ENCODE peak calls at places on chromosomes 4 and X, in four cellular contexts. B is tibial nerve, X is left ventricle myocardium inferior, R is endothelial cell of umbilical vein. S is an unnamed sample.

GRCh38 chr4:169398294-169398693 is 127.5 kb upstream of the SH3RF1 start:
- DNase-seq in B (no peak), X (no peak), R (peak; percentile 90), S (no peak)

GRCh38 chr4:147233-147632 is 22.9 kb downstream of the ZNF718 start:
- DNase-seq in B (no peak), X (no peak), R (no peak), S (no peak)

GRCh38 chr4:3371581-3372001 is 70.2 kb upstream of the HGFAC start:
- DNase-seq in B (no peak), X (no peak), R (no peak), S (no peak)

GRCh38 chr4:20839957-20840356 is 139.7 kb downstream of the PACRGL start:
- DNase-seq in B (no peak), X (no peak), R (peak; percentile 88), S (no peak)

GRCh38 chr4:105878668-105879067 is 16.6 kb upstream of the NPNT start:
- DNase-seq in B (no peak), X (no peak), R (no peak), S (no peak)

GRCh38 chr4:121706595-121707021 is 9.8 kb upstream of the ANXA5 start:
- DNase-seq in B (no peak), X (no peak), R (no peak), S (no peak)

GRCh38 chrX:136189222-136189621 is 41.9 kb downstream of the FHL1 start:
- DNase-seq in B (no peak), X (peak; percentile 44), R (peak; percentile 86), S (peak; percentile 41)

GRCh38 chrX:110415440-110416167 is 57.0 kb downstream of the RTL9 start:
- DNase-seq in B (no peak), X (no peak), R (no peak), S (no peak)

GRCh38 chrX:101682723-101683122 is 23.1 kb upstream of the ARMCX2 start:
- DNase-seq in B (no peak), X (no peak), R (peak; percentile 73), S (no peak)

GRCh38 chrX:149504226-149504914 is 736 bp downstream of the IDS start:
- DNase-seq in B (no peak), X (no peak), R (no peak), S (no peak)

GRCh38 chr4:184448828-184449227 is 25.5 kb downstream of the IRF2 start:
- DNase-seq in B (no peak), X (peak; percentile 52), R (peak; percentile 25), S (no peak)

GRCh38 chr4:166197166-166197565 is 324.1 kb downstream of the TLL1 start:
- DNase-seq in B (no peak), X (no peak), R (no peak), S (no peak)

GRCh38 chr4:123676550-123677229 is 280.1 kb downstream of the SPRY1 start:
- DNase-seq in B (no peak), X (no peak), R (no peak), S (no peak)

GRCh38 chr4:70833701-70834100 is 6.0 kb downstream of the GRSF1 start:
- DNase-seq in B (no peak), X (no peak), R (no peak), S (no peak)

GRCh38 chr4:25771672-25772071 is 91.1 kb downstream of the SEL1L3 start:
- DNase-seq in B (no peak), X (no peak), R (no peak), S (no peak)

GRCh38 chr4:15213415-15213814 is 211.1 kb downstream of the CPEB2 start:
- DNase-seq in B (no peak), X (no peak), R (no peak), S (no peak)

GRCh38 chr4:113849771-113850170 is 88.2 kb upstream of the CAMK2D start:
- DNase-seq in B (peak; percentile 20), X (peak; percentile 37), R (peak; percentile 28), S (peak; percentile 43)

GRCh38 chr4:146224331-146224966 is 10.1 kb downstream of the REELD1 start:
- DNase-seq in B (no peak), X (no peak), R (no peak), S (peak; percentile 22)

GRCh38 chr4:25172964-25173917 is 13.0 kb upstream of the SEPSECS start:
- DNase-seq in B (no peak), X (no peak), R (peak; percentile 91), S (no peak)

GRCh38 chr4:7261174-7261573 is 68.8 kb downstream of the SORCS2 start:
- DNase-seq in B (no peak), X (no peak), R (no peak), S (no peak)

GRCh38 chr4:155442267-155443105 is 65.7 kb upstream of the MAP9 start:
- DNase-seq in B (peak; percentile 78), X (peak; percentile 85), R (peak; percentile 93), S (peak; percentile 87)

GRCh38 chr4:15690020-15690809 is 8.6 kb downstream of the FAM200B start:
- DNase-seq in B (no peak), X (no peak), R (peak; percentile 68), S (peak; percentile 19)

GRCh38 chr4:110306363-110306762 is 107.9 kb upstream of the ELOVL6 start:
- DNase-seq in B (no peak), X (no peak), R (no peak), S (no peak)

GRCh38 chrX:79094075-79094832 is 50.2 kb upstream of the GPR174 start:
- DNase-seq in B (no peak), X (no peak), R (no peak), S (no peak)
- H3K4me1 ChIP-seq in B (no peaks in the 10 kb centered on the region), X (no peaks in the 10 kb centered on the region), R (no peaks in the 10 kb centered on the region), S (no peaks in the 10 kb centered on the region)

DNA sequence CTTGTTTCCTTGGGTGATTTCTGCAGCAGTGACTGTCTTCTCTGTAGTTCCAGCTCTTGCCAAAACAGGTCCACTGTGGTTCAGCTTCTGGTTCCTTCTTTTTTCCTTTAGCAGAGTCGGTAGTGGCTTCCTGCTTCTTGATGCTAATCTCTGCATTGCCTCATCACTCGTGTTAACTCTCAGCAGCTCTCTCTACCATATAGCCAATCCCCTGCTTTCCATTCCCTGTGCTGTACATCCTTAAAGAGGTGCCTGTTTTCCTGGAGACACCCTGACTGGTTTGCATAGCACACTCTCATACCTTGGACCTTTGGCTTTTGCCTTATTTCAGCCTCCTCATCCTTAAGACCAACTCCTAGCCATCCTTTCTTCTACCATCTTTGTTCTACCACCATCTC is 191.2 kb upstream of the LNX1 start:
- DNase-seq in B (no peak), X (no peak), R (no peak), S (no peak)
- H3K27ac ChIP-seq in B (no peak overlapping the region), X (no peak overlapping the region), R (no peak overlapping the region), S (no peak overlapping the region)

GRCh38 chr4:185710487-185710995 is 101.5 kb downstream of the SORBS2 start:
- DNase-seq in B (no peak), X (no peak), R (no peak), S (no peak)
- H3K4me1 ChIP-seq in B (peaks cover 26% of the 10 kb centered on the region), X (peaks cover 81% of the 10 kb centered on the region), R (peaks cover 57% of the 10 kb centered on the region), S (peaks cover 75% of the 10 kb centered on the region)

GRCh38 chr4:92235741-92236140 is 68.0 kb upstream of the GRID2 start:
- DNase-seq in B (no peak), X (no peak), R (no peak), S (no peak)

GRCh38 chr4:92241094-92241493 is 62.7 kb upstream of the GRID2 start:
- DNase-seq in B (no peak), X (no peak), R (no peak), S (no peak)

GRCh38 chr4:92234393-92235176 is 69.2 kb upstream of the GRID2 start:
- DNase-seq in B (no peak), X (no peak), R (peak; percentile 83), S (no peak)

GRCh38 chr4:92237559-92237958 is 66.2 kb upstream of the GRID2 start:
- DNase-seq in B (no peak), X (no peak), R (no peak), S (no peak)

DNA sequence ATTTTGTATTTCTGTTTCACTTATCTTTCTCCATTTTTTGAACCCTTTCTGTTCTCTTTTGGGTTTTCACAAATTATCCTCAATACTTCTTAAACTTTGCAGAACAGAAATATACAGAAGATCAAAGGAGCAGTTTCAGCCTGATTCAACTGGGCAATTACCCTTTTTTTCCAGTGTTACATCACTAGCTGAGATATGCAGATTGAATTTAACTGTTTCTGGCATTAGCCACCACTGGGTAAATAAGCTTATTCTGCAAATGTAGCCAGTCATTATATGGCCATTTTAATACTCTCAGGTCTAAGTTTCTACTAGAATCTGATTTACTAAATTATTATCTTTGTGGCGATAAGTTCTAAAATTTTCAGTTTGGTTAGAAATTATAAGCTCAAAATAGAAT is 66.9 kb upstream of the GRID2 start:
- DNase-seq in B (no peak), X (no peak), R (no peak), S (no peak)
- H3K27ac ChIP-seq in B (no peak overlapping the region), X (no peak overlapping the region), R (no peak overlapping the region), S (no peak overlapping the region)

GRCh38 chr4:38028556-38028955 is 68.4 kb downstream of the PTTG2 start:
- DNase-seq in B (no peak), X (no peak), R (no peak), S (no peak)

GRCh38 chr4:38024203-38024504 is 64.0 kb downstream of the PTTG2 start:
- DNase-seq in B (no peak), X (no peak), R (no peak), S (no peak)

GRCh38 chr4:38026138-38026740 is 66.0 kb downstream of the PTTG2 start:
- DNase-seq in B (no peak), X (no peak), R (no peak), S (no peak)

GRCh38 chr4:38023347-38024202 is 63.4 kb downstream of the PTTG2 start:
- DNase-seq in B (no peak), X (no peak), R (peak; percentile 39), S (no peak)

DNA sequence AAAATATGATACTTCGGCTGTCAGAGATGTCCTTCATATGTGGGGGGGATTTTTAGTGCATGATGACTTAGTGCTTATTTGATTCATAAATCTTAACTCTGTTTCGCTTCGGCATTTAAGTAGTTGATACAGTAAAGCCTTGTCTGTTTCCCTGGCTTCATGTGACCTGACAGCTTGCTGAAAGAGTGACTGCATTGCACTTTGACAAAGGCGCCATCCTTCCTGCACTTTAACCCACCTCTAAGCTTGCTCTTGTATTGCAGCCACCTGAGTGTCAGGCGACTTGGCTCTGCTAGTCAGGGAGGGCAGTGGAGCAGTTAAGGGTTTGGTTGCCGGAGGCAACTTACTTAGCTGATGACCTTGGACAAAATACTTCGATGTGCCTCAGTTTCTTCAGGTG is 65.5 kb downstream of the PTTG2 start:
- DNase-seq in B (no peak), X (no peak), R (no peak), S (no peak)
- H3K4me1 ChIP-seq in B (no peaks in the 10 kb centered on the region), X (peaks cover 37% of the 10 kb centered on the region), R (peaks cover 5% of the 10 kb centered on the region), S (no peaks in the 10 kb centered on the region)

DNA sequence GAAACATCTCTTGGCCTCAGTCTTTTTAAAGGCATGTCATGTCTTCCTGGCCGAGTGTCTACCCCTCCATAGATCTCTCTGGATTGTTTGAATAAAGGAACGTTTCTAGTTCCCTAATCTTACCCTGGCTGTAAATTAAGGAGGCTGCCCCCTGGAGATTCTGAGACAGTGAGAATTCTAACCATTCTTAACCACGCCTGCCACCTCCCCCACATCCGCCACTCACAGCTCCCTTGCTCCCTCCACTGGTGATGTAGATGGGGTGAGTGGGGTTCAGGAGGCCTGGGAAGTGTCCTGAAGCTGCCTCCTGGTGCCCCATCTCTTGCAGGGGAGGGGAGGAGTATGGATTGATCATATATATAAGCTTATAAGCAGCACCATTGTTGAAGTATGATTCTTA is 48.0 kb upstream of the TRIM2 start:
- DNase-seq in B (no peak), X (no peak), R (no peak), S (no peak)
- H3K27ac ChIP-seq in B (no peak overlapping the region), X (no peak overlapping the region), R (no peak overlapping the region), S (no peak overlapping the region)

S was measured in heart right ventricle.